ENCODE peak calls at places on chromosomes 12 and 14, in seven cellular contexts. I is Karpas-422; T is stimulated activated CD4-positive, alpha-beta T cell treated with anti-CD3 and anti-CD28 coated beads, Interleukin-12 subunit alpha, Interleukin-12 subunit beta, amount 100 ng/mL, for 48 hours; Y is stimulated activated CD8-positive, alpha-beta memory T cell treated with anti-CD3 and anti-CD28 coated beads, Interleukin-7, amount 100 ng/mL, for 48 hours; G is glutamatergic neuron; P is activated CD4-positive, alpha-beta T cell treated with anti-CD3 and anti-CD28 coated beads for 36 hours; O is nephron progenitor cell. W is an unnamed sample.

GRCh38 chr12:124609041-124609984 is 41.9 kb upstream of the NCOR2 start:
- DNase-seq in I (peak), T (peak), Y (peak), G (no peak), P (peak), O (no peak), W (no peak)

GRCh38 chr12:63040526-63041220 is 105.7 kb upstream of the PPM1H start:
- DNase-seq in I (no peak), T (no peak), Y (no peak), G (no peak), P (no peak), O (no peak), W (no peak)

GRCh38 chr12:113911971-113912760 is 54.0 kb downstream of the RBM19 start:
- DNase-seq in I (no peak), T (no peak), Y (no peak), G (no peak), P (no peak), O (no peak), W (no peak)

GRCh38 chr12:128007250-128007649 is 259.7 kb upstream of the TMEM132C start:
- DNase-seq in I (no peak), T (no peak), Y (no peak), G (no peak), P (no peak), O (no peak), W (no peak)

GRCh38 chr12:127012109-127012508 is 1254.9 kb upstream of the TMEM132C start:
- DNase-seq in I (no peak), T (no peak), Y (no peak), G (no peak), P (no peak), O (no peak), W (no peak)

GRCh38 chr14:74697543-74697942 is 15.3 kb downstream of the AREL1 start:
- DNase-seq in I (no peak), T (no peak), Y (no peak), G (no peak), P (no peak), O (no peak), W (peak)

GRCh38 chr12:53613821-53614220 is 12.4 kb downstream of the ATF7 start:
- DNase-seq in I (no peak), T (no peak), Y (no peak), G (no peak), P (no peak), O (no peak), W (no peak)

GRCh38 chr12:115998119-115998633 is 279.3 kb downstream of the MED13L start:
- DNase-seq in I (peak), T (no peak), Y (no peak), G (no peak), P (no peak), O (peak), W (peak)

GRCh38 chr12:46404225-46404631 is 31.7 kb upstream of the SLC38A2 start:
- DNase-seq in I (no peak), T (no peak), Y (no peak), G (no peak), P (no peak), O (no peak), W (peak)

GRCh38 chr14:103528512-103529382 is at the start of gene TRMT61A:
- DNase-seq in I (peak), T (peak), Y (peak), G (peak), P (peak), O (peak), W (peak)

GRCh38 chr14:91406451-91406850 is 11.2 kb downstream of the CCDC88C start:
- DNase-seq in I (no peak), T (no peak), Y (no peak), G (no peak), P (no peak), O (no peak), W (no peak)

GRCh38 chr12:84201976-84202375 is 710.6 kb downstream of the SLC6A15 start:
- DNase-seq in I (no peak), T (no peak), Y (no peak), G (peak), P (no peak), O (peak), W (no peak)

GRCh38 chr12:130097798-130098255 is 64.4 kb upstream of the FZD10 start:
- DNase-seq in I (no peak), T (no peak), Y (no peak), G (no peak), P (no peak), O (no peak), W (no peak)

GRCh38 chr14:55160989-55161388 is 30.4 kb downstream of the DLGAP5 start:
- DNase-seq in I (peak), T (no peak), Y (no peak), G (no peak), P (no peak), O (no peak), W (no peak)

GRCh38 chr12:45273717-45274271 is 57.9 kb downstream of the ANO6 start:
- DNase-seq in I (no peak), T (no peak), Y (no peak), G (no peak), P (no peak), O (no peak), W (peak)

GRCh38 chr12:124721501-124722154 is 142.0 kb downstream of the SCARB1 start:
- DNase-seq in I (peak), T (no peak), Y (no peak), G (no peak), P (no peak), O (no peak), W (no peak)

GRCh38 chr14:70567791-70568190 is 32.7 kb downstream of the MED6 start:
- DNase-seq in I (peak), T (no peak), Y (no peak), G (peak), P (peak), O (peak), W (no peak)

GRCh38 chr14:22691171-22691570 is 47.0 kb upstream of the OR6J1 start:
- DNase-seq in I (no peak), T (no peak), Y (no peak), G (no peak), P (no peak), O (no peak), W (peak)

GRCh38 chr12:89376844-89377243 is 24.5 kb upstream of the DUSP6 start:
- DNase-seq in I (no peak), T (no peak), Y (no peak), G (no peak), P (no peak), O (no peak), W (no peak)

GRCh38 chr12:3222935-3223334 is 145.8 kb downstream of the TSPAN9 start:
- DNase-seq in I (no peak), T (no peak), Y (no peak), G (no peak), P (no peak), O (no peak), W (no peak)

GRCh38 chr14:46198676-46199075 is 452.9 kb downstream of the RPL10L start:
- DNase-seq in I (no peak), T (no peak), Y (no peak), G (no peak), P (no peak), O (no peak), W (no peak)

GRCh38 chr12:113914806-113915205 is 51.3 kb downstream of the RBM19 start:
- DNase-seq in I (no peak), T (no peak), Y (no peak), G (no peak), P (no peak), O (no peak), W (no peak)

GRCh38 chr12:123938679-123939480 is 33.8 kb downstream of the CCDC92 start:
- DNase-seq in I (no peak), T (no peak), Y (no peak), G (peak), P (peak), O (peak), W (no peak)

GRCh38 chr12:132453361-132454133 is 36.4 kb upstream of the FBRSL1 start:
- DNase-seq in I (no peak), T (no peak), Y (no peak), G (no peak), P (no peak), O (no peak), W (no peak)

GRCh38 chr14:48788771-48789170 is 797.4 kb downstream of the RPS29 start:
- DNase-seq in I (no peak), T (no peak), Y (no peak), G (no peak), P (no peak), O (peak), W (no peak)

GRCh38 chr14:99191663-99192621 is 80.1 kb downstream of the BCL11B start:
- DNase-seq in I (no peak), T (no peak), Y (no peak), G (no peak), P (no peak), O (no peak), W (peak)

GRCh38 chr12:129079719-129080118 is 226.4 kb downstream of the GLT1D1 start:
- DNase-seq in I (no peak), T (no peak), Y (no peak), G (no peak), P (no peak), O (no peak), W (no peak)

GRCh38 chr12:57208946-57209282 is 7.7 kb upstream of the NXPH4 start:
- DNase-seq in I (no peak), T (no peak), Y (no peak), G (no peak), P (no peak), O (no peak), W (no peak)

GRCh38 chr12:47789712-47790489 is 16.9 kb downstream of the SLC48A1 start:
- DNase-seq in I (no peak), T (no peak), Y (no peak), G (no peak), P (no peak), O (no peak), W (no peak)

GRCh38 chr12:43325786-43326185 is 226.2 kb downstream of the ADAMTS20 start:
- DNase-seq in I (no peak), T (no peak), Y (no peak), G (no peak), P (no peak), O (no peak), W (no peak)

GRCh38 chr12:102406033-102406584 is 74.3 kb downstream of the IGF1 start:
- DNase-seq in I (no peak), T (no peak), Y (no peak), G (peak), P (no peak), O (no peak), W (no peak)

GRCh38 chr12:116324684-116325664 is 47.5 kb upstream of the MED13L start:
- DNase-seq in I (no peak), T (no peak), Y (no peak), G (no peak), P (peak), O (no peak), W (no peak)

GRCh38 chr14:102863381-102863780 is 59.1 kb upstream of the AMN start:
- DNase-seq in I (no peak), T (no peak), Y (no peak), G (no peak), P (no peak), O (no peak), W (no peak)

GRCh38 chr12:50057896-50058670 is 687 bp downstream of the ASIC1 start:
- DNase-seq in I (peak), T (no peak), Y (no peak), G (no peak), P (peak), O (no peak), W (no peak)

GRCh38 chr12:67752226-67752732 is 103.7 kb downstream of the DYRK2 start:
- DNase-seq in I (no peak), T (no peak), Y (no peak), G (no peak), P (no peak), O (no peak), W (no peak)

GRCh38 chr14:61752626-61753025 is 9.6 kb upstream of the SNAPC1 start:
- DNase-seq in I (peak), T (no peak), Y (no peak), G (no peak), P (no peak), O (no peak), W (no peak)

GRCh38 chr12:39619660-39620433 is at the start of gene ABCD2:
- DNase-seq in I (peak), T (peak), Y (peak), G (peak), P (peak), O (peak), W (peak)